ENCODE peak calls at places on chromosomes 7 and 10, in six cellular contexts. S is A549, J is IMR-90, W is K562, M is H1, R is HepG2. Q is an unnamed sample.

GRCh38 chr7:64183126-64183742 is 23.8 kb upstream of the ZNF735 start:
- DNase-seq in S (no peak), J (no peak), W (peak; percentile 30), M (no peak), R (no peak), Q (no peak)

GRCh38 chr10:76763360-76763759 is 874.2 kb downstream of the KCNMA1 start:
- DNase-seq in S (no peak), J (no peak), W (no peak), M (no peak), R (no peak), Q (no peak)

GRCh38 chr10:124744688-124745055 is 494 bp upstream of the FAM53B start:
- DNase-seq in S (peak; percentile 73), J (peak; percentile 71), W (no peak), M (no peak), R (peak; percentile 89), Q (peak; percentile 22)

GRCh38 chr7:92835851-92836488 is 403 bp downstream of the CDK6 start:
- DNase-seq in S (peak; percentile 12), J (no peak), W (peak; percentile 81), M (no peak), R (peak; percentile 7), Q (no peak)

GRCh38 chr7:112266595-112267270 is 60.2 kb downstream of the ZNF277 start:
- DNase-seq in S (no peak), J (peak; percentile 40), W (no peak), M (no peak), R (no peak), Q (no peak)

GRCh38 chr10:130757271-130757670 is 554.2 kb downstream of the TCERG1L start:
- DNase-seq in S (no peak), J (no peak), W (no peak), M (no peak), R (no peak), Q (no peak)

GRCh38 chr7:15332962-15333361 is 228.9 kb downstream of the AGMO start:
- DNase-seq in S (no peak), J (no peak), W (no peak), M (no peak), R (no peak), Q (no peak)

GRCh38 chr10:101658910-101659309 is 36.1 kb downstream of the FBXW4 start:
- DNase-seq in S (no peak), J (no peak), W (no peak), M (no peak), R (no peak), Q (no peak)

GRCh38 chr7:28347964-28348363 is 64.4 kb upstream of the CREB5 start:
- DNase-seq in S (no peak), J (peak; percentile 76), W (no peak), M (no peak), R (no peak), Q (no peak)

GRCh38 chr7:136000288-136000913 is 23.2 kb upstream of the MTPN start:
- DNase-seq in S (no peak), J (peak; percentile 33), W (no peak), M (no peak), R (peak; percentile 9), Q (no peak)

GRCh38 chr10:17226891-17227303 is 1.1 kb upstream of the VIM start:
- DNase-seq in S (no peak), J (no peak), W (no peak), M (no peak), R (no peak), Q (no peak)

GRCh38 chr7:116801092-116801710 is 61.2 kb upstream of the CAPZA2 start:
- DNase-seq in S (peak; percentile 69), J (peak; percentile 87), W (no peak), M (no peak), R (peak; percentile 59), Q (peak; percentile 68)

GRCh38 chr10:117563780-117564179 is 21.2 kb downstream of the EMX2 start:
- DNase-seq in S (no peak), J (no peak), W (no peak), M (no peak), R (no peak), Q (no peak)
- TF ChIP-seq CEBPB in S (no peak), J (no peak), W (no peak), M (no peak), R (no peak), Q (no peak)

GRCh38 chr7:2646680-2647571 is 15.1 kb downstream of the TTYH3 start:
- DNase-seq in S (no peak), J (no peak), W (peak; percentile 95), M (no peak), R (no peak), Q (peak; percentile 34)
- TF ChIP-seq CEBPB in S (no peak), J (no peak), W (no peak), M (no peak), R (no peak), Q (no peak)

DNA sequence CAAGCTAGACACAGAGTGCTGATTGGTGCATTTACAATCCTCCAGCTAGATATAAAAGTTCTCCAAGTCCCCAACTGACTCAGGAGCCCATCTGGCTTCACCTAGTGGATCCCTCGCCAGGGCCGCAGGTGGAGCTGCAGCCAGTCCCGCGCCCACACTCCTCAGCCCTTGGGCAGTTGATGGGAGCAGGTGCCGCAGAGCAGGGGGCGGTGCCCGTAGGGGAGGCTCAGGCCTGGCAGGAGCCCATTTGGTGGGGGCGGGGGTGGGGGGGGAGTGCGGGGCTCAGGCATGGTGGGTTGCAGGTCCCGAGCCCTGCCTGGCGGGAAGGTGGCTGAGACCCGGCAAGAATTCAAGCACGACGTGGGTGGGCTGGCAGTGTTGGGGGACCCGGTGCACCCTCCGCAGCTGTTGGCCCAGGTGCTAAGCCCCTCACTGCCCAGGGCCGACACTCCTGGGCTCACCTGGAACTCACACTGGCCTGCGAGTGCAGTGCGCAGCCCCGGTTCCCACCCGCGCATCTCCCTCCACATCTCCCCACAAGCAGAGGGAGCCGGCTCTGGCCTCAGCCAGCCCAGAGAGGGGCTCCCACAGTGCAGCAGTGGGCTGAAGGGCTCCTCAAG is 101.7 kb downstream of the ZNF438 start:
- DNase-seq in S (no peak), J (no peak), W (no peak), M (no peak), R (no peak), Q (no peak)
- TF ChIP-seq CEBPB in S (no peak), J (no peak), W (no peak), M (no peak), R (no peak), Q (no peak)

DNA sequence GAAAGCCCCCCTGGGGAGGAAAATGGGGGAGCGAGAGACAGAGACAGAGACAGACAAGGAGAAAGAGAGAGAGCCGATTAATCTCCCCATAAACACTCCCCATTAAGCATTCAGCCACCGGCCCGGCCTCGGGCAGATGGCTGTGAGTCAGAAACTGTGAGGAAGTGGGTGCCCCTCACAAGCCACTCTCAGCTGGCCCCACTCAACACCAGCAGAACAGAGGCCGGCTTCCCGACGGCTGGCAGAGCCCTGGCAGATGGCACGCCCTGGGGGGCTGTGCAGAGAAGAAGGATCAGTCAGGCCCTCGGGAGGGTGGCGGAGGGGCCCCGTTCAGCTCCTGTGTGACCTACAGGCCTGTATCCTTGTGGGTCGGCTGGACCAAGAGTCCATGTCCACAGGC is 41.2 kb downstream of the CAMK2B start:
- DNase-seq in S (no peak), J (peak; percentile 40), W (no peak), M (no peak), R (no peak), Q (no peak)
- TF ChIP-seq CEBPB in S (no peak), J (no peak), W (no peak), M (no peak), R (no peak), Q (no peak)

GRCh38 chr7:155969192-155969929 is 157.1 kb upstream of the SHH start:
- DNase-seq in S (no peak), J (no peak), W (no peak), M (no peak), R (no peak), Q (no peak)
- TF ChIP-seq CEBPB in S (no peak), J (no peak), W (no peak), M (no peak), R (no peak), Q (no peak)

DNA sequence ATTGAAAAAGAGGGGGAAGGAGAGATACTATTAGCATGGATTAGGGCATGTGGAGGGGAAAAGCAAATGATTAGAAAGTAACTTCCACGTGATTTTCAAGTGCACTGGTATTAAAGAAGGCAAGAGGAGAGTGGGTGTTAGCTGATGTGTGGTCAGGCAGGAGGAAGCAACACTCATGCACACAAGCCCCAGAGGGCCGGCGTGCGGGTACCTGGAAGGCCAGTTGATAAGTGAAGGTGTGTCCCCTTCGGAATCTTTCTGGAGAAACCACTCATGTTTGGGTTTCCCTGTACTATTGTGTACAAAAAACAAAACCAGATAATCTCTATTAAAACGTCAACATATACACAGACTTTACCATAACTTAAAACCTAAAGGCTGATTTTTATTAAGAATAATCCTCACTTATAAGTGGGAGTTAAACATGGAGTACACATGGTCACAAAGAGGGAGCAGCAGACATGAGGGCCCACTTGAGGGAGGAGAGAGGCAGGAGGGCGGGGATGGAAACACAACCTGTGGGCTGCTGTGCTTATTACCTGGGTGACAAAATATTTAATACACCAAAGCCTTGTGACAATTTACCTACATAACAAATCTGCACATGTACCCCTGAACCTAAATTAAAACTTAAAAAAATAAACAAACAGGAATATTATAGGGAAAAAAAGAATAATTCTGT is 98.9 kb downstream of the SVIL start:
- DNase-seq in S (no peak), J (no peak), W (no peak), M (no peak), R (no peak), Q (no peak)
- TF ChIP-seq CEBPB in S (no peak), J (no peak), W (no peak), M (no peak), R (no peak), Q (no peak)

GRCh38 chr7:26091933-26092332 is 60.1 kb upstream of the NFE2L3 start:
- DNase-seq in S (peak; percentile 40), J (peak; percentile 13), W (no peak), M (no peak), R (no peak), Q (no peak)
- TF ChIP-seq CEBPB in S (no peak), J (no peak), W (no peak), M (no peak), R (no peak), Q (no peak)

GRCh38 chr7:25409897-25410635 is 181.8 kb upstream of the NPVF start:
- DNase-seq in S (no peak), J (no peak), W (no peak), M (no peak), R (no peak), Q (no peak)
- TF ChIP-seq CEBPB in S (no peak), J (no peak), W (no peak), M (no peak), R (no peak), Q (no peak)

DNA sequence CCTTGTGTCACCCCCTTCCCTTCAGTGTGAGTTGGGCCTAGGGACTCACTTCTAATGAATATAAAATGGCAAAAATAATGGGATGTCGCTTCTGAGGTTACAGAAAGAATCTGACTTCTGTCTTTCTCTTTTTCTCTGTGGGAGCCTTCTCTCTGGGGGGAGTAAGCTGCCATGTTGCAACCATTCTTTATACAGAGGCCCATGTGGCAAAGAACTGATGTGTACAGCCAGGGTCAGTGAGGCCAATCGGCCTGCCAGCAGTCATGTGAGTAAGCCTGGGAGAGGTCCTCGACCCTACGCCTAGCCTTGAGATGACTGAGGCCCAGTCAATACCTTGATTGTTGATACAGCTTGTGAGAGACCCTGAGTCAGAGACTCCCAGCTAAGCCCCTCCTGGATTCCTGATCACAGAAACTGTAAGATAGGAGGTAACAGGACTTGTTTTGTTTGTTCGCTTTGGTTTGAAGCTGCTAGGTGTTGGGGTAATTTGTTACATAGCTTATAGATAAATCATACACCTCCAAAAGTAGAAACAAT is 1.7 kb downstream of the TCAF1 start:
- DNase-seq in S (no peak), J (peak; percentile 78), W (no peak), M (no peak), R (peak; percentile 95), Q (no peak)
- TF ChIP-seq CEBPB in S (no peak), J (peak; percentile 41), W (peak; percentile 54), M (no peak), R (peak; percentile 86), Q (no peak)